ENCODE peak calls at places on chromosome 6, in seven cellular contexts. U is astrocyte of the spinal cord; B is GM06990; S is CD8-positive, alpha-beta T cell; W is PC-9; N is heart right ventricle; Q is spleen. G is an unnamed sample.

GRCh38 chr6:35312076-35312762 is 14.6 kb downstream of the DEF6 start:
- DNase-seq in U (no peak), B (no peak), S (no peak), W (no peak), N (no peak), Q (peak), G (no peak)

GRCh38 chr6:6884193-6884627 is 223.6 kb upstream of the RREB1 start:
- DNase-seq in U (no peak), B (no peak), S (no peak), W (no peak), N (no peak), Q (no peak), G (no peak)

GRCh38 chr6:21918081-21918480 is 324.5 kb downstream of the SOX4 start:
- DNase-seq in U (no peak), B (no peak), S (no peak), W (no peak), N (no peak), Q (no peak), G (no peak)

GRCh38 chr6:29627762-29628418 is 5.1 kb downstream of the GABBR1 start:
- DNase-seq in U (peak), B (no peak), S (no peak), W (no peak), N (peak), Q (peak), G (peak)

GRCh38 chr6:143241110-143241509 is 180.4 kb downstream of the AIG1 start:
- DNase-seq in U (peak), B (no peak), S (no peak), W (no peak), N (no peak), Q (no peak), G (no peak)

GRCh38 chr6:112017169-112017568 is 36.7 kb upstream of the CCN6 start:
- DNase-seq in U (no peak), B (no peak), S (no peak), W (no peak), N (no peak), Q (no peak), G (no peak)

GRCh38 chr6:44730771-44731391 is 343.4 kb downstream of the CDC5L start:
- DNase-seq in U (peak), B (no peak), S (no peak), W (no peak), N (no peak), Q (no peak), G (no peak)

GRCh38 chr6:127146935-127147334 is 28.5 kb downstream of the RSPO3 start:
- DNase-seq in U (peak), B (no peak), S (no peak), W (peak), N (no peak), Q (no peak), G (no peak)

GRCh38 chr6:32224696-32225095 is 829 bp upstream of the NOTCH4 start:
- DNase-seq in U (no peak), B (peak), S (no peak), W (no peak), N (no peak), Q (no peak), G (no peak)

GRCh38 chr6:27321901-27322300 is 9.8 kb upstream of the POM121L2 start:
- DNase-seq in U (no peak), B (no peak), S (no peak), W (no peak), N (no peak), Q (no peak), G (no peak)

GRCh38 chr6:106629859-106630163 is 433 bp downstream of the QRSL1 start:
- DNase-seq in U (no peak), B (no peak), S (no peak), W (no peak), N (no peak), Q (no peak), G (peak)

GRCh38 chr6:117441824-117442264 is 16.1 kb upstream of the ROS1 start:
- DNase-seq in U (peak), B (no peak), S (no peak), W (peak), N (no peak), Q (no peak), G (no peak)

GRCh38 chr6:167793421-167793820 is 33.3 kb upstream of the AFDN start:
- DNase-seq in U (peak), B (no peak), S (no peak), W (peak), N (no peak), Q (no peak), G (no peak)

GRCh38 chr6:30260036-30260504 is 46.9 kb upstream of the TRIM26 start:
- DNase-seq in U (no peak), B (no peak), S (no peak), W (no peak), N (peak), Q (peak), G (peak)

GRCh38 chr6:106614131-106614530 is 15.2 kb downstream of the RTN4IP1 start:
- DNase-seq in U (no peak), B (no peak), S (no peak), W (no peak), N (no peak), Q (no peak), G (no peak)

GRCh38 chr6:90294989-90295853 is 1.4 kb downstream of the BACH2 start:
- DNase-seq in U (peak), B (peak), S (peak), W (no peak), N (peak), Q (peak), G (peak)

DNA sequence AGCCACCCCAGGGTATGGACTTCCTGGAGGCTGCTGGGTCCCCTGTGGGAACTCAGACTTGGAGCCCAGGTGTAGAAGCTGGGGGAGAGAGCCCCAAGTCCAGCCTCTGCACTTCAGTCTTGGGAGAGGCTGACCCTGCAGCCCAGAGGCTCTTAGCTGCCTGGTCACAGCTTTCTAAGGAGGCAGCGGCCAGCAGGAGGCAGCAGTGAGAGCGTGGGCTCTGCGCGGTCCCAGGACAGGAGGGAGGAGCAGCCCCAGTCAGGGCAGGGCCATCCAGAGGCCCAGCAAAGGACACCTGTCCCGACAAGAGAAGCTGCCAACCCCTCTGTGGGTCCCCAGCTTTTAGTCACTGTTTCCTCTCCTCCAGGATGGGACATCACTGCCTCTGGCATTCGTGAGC is 9.4 kb downstream of the TREML2 start:
- DNase-seq in U (no peak), B (peak), S (no peak), W (no peak), N (peak), Q (peak), G (peak)
- TF ChIP-seq CTCF in U (peak), B (peak), S (no peak), W (peak), N (peak), Q (peak), G (peak)

GRCh38 chr6:15183979-15184378 is 61.9 kb upstream of the JARID2 start:
- DNase-seq in U (no peak), B (peak), S (no peak), W (no peak), N (no peak), Q (no peak), G (no peak)

GRCh38 chr6:15184441-15184861 is 61.4 kb upstream of the JARID2 start:
- DNase-seq in U (no peak), B (peak), S (no peak), W (no peak), N (no peak), Q (no peak), G (peak)
- TF ChIP-seq CTCF in U (no peak), B (no peak), S (no peak), W (no peak), N (no peak), Q (no peak), G (no peak)

GRCh38 chr6:84546427-84546914 is 217.9 kb downstream of the TBX18 start:
- DNase-seq in U (peak), B (peak), S (no peak), W (no peak), N (no peak), Q (no peak), G (no peak)

GRCh38 chr6:84553527-84553926 is 210.9 kb downstream of the TBX18 start:
- DNase-seq in U (peak), B (no peak), S (no peak), W (no peak), N (no peak), Q (no peak), G (no peak)

GRCh38 chr6:84551797-84552196 is 212.6 kb downstream of the TBX18 start:
- DNase-seq in U (no peak), B (no peak), S (no peak), W (no peak), N (no peak), Q (no peak), G (no peak)

GRCh38 chr6:84547341-84547794 is 217.0 kb downstream of the TBX18 start:
- DNase-seq in U (no peak), B (peak), S (no peak), W (no peak), N (no peak), Q (no peak), G (no peak)

GRCh38 chr6:84549912-84550311 is 214.5 kb downstream of the TBX18 start:
- DNase-seq in U (no peak), B (no peak), S (no peak), W (no peak), N (no peak), Q (no peak), G (no peak)
- TF ChIP-seq CTCF in U (no peak), B (no peak), S (no peak), W (no peak), N (no peak), Q (no peak), G (no peak)

DNA sequence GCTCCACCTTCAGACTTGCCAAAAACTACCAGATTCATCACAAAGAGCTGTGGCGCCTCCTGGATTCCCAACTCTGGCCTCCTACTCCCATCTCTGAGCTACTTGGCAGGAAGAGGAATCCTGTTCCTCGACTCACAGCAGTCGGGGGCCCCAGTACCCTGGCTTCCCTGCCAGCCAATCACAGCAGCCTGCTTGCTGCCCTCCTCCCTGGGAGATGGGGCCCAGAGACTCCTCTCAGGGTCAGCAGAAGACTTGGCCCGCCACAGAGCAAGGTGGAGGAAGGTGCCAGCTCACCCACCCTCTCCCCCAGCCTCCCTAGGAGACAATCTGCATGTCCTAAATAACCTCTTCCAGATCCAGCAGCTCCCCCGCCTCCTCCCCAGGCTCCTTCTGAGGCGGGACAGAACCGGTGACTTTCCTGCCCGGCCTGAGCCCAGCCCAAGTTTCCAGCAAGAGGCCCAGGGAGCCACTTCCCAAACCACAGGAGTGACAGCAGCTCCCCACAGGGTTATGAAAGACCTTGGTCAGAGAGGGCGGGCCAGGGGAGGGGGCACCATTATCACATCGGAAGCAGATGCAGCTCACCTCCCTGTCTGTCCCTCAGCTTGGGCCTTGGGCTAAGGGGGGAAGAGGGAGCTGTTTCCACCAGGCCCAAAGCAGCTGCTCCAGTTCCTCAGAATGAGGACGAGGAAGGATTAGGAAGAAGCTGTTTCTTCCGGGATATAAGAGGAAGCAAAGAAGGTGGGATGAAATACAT is 2.3 kb downstream of the CCND3 start:
- DNase-seq in U (peak), B (no peak), S (no peak), W (no peak), N (peak), Q (peak), G (no peak)
- TF ChIP-seq CTCF in U (no peak), B (no peak), S (no peak), W (no peak), N (no peak), Q (no peak), G (no peak)

GRCh38 chr6:150915868-150916267 is 50.4 kb downstream of the MTHFD1L start:
- DNase-seq in U (no peak), B (no peak), S (no peak), W (no peak), N (no peak), Q (no peak), G (no peak)
- TF ChIP-seq CTCF in U (no peak), B (no peak), S (no peak), W (no peak), N (peak), Q (no peak), G (no peak)

GRCh38 chr6:96582457-96582856 is 19.5 kb downstream of the FHL5 start:
- DNase-seq in U (no peak), B (no peak), S (no peak), W (no peak), N (no peak), Q (no peak), G (no peak)
- TF ChIP-seq CTCF in U (no peak), B (no peak), S (no peak), W (no peak), N (no peak), Q (no peak), G (no peak)